ENCODE peak calls at places on chromosomes 4 and X, in ten cellular contexts. G is WERI-Rb-1; F is nephron progenitor cell; W is dorsolateral prefrontal cortex; N is activated CD8-positive, alpha-beta memory T cell treated with anti-CD3 and anti-CD28 coated beads, Interleukin-2, amount 50 U/mL, for 48 hours; S is SHP77; Z is endodermal cell; P is NCI-H1105; B is stimulated activated CD8-positive, alpha-beta memory T cell treated with anti-CD3 and anti-CD28 coated beads, Interleukin-7, amount 100 ng/mL, for 4 hours; C is adrenal gland. X is an unnamed sample.

GRCh38 chr4:76486588-76487276 is 51.7 kb downstream of the SHROOM3 start:
- DNase-seq in W (no peak), N (no peak), P (no peak), C (no peak), F (no peak), B (no peak), Z (no peak), S (no peak), G (no peak), X (no peak)

GRCh38 chr4:72209600-72209999 is 177.8 kb downstream of the NPFFR2 start:
- DNase-seq in C (no peak), P (no peak), G (no peak), Z (no peak), N (no peak), B (no peak), W (no peak), F (no peak), S (no peak), X (peak; percentile 70)

GRCh38 chr4:184369871-184370270 is 104.5 kb downstream of the IRF2 start:
- DNase-seq in Z (no peak), C (no peak), G (no peak), B (no peak), S (no peak), N (no peak), F (no peak), W (no peak), P (no peak), X (no peak)

GRCh38 chrX:74448669-74449068 is 27.4 kb downstream of the SLC16A2 start:
- DNase-seq in C (no peak), S (no peak), G (no peak), W (no peak), Z (no peak), N (no peak), B (no peak), P (no peak), F (no peak), X (no peak)

GRCh38 chr4:146243141-146243882 is 29.0 kb downstream of the REELD1 start:
- DNase-seq in Z (peak; percentile 89), P (no peak), N (peak; percentile 90), S (no peak), C (no peak), W (peak; percentile 49), B (peak; percentile 60), F (peak; percentile 42), G (peak; percentile 18), X (peak; percentile 58)

GRCh38 chr4:101279377-101279871 is 67.9 kb downstream of the PPP3CA start:
- DNase-seq in S (no peak), Z (no peak), N (no peak), B (no peak), G (no peak), P (no peak), W (no peak), F (no peak), C (peak; percentile 69), X (peak; percentile 69)

GRCh38 chr4:79255793-79256192 is 70.1 kb downstream of the NAA11 start:
- DNase-seq in S (no peak), B (no peak), C (no peak), P (no peak), W (no peak), F (no peak), G (no peak), N (no peak), Z (peak; percentile 80), X (peak; percentile 65)

GRCh38 chr4:25703731-25704388 is 48.2 kb downstream of the SLC34A2 start:
- DNase-seq in B (no peak), Z (no peak), C (no peak), G (no peak), N (no peak), F (no peak), S (no peak), P (no peak), W (no peak), X (no peak)

GRCh38 chr4:10347281-10347795 is 109.9 kb downstream of the ZNF518B start:
- DNase-seq in N (no peak), Z (no peak), G (no peak), P (no peak), F (no peak), C (no peak), W (no peak), S (no peak), B (no peak), X (no peak)

GRCh38 chr4:3936184-3936583 is 170.0 kb downstream of the ADRA2C start:
- DNase-seq in G (no peak), Z (peak; percentile 64), S (no peak), B (no peak), C (no peak), P (no peak), N (no peak), W (no peak), F (no peak), X (no peak)

GRCh38 chr4:97866821-97867556 is 276.3 kb downstream of the STPG2 start:
- DNase-seq in W (no peak), Z (no peak), N (no peak), G (no peak), P (no peak), F (no peak), C (no peak), B (no peak), S (no peak), X (no peak)

GRCh38 chr4:81498046-81498445 is 26.3 kb upstream of the RASGEF1B start:
- DNase-seq in F (no peak), W (no peak), N (no peak), B (no peak), P (no peak), S (no peak), G (no peak), Z (peak; percentile 75), C (no peak), X (peak; percentile 95)

X was measured in mesendoderm.